ENCODE peak calls at places on chromosomes 16 and 17, in ten cellular contexts. N is fibroblast of mammary gland; E is tibial artery; K is neural progenitor cell; T is CD8-positive, alpha-beta T cell; C is tibial nerve; B is AG04449; V is thoracic aorta; W is fibroblast of lung; Y is lower leg skin. O is an unnamed sample.

GRCh38 chr17:29158096-29158495 is 22.1 kb downstream of the MYO18A start:
- DNase-seq in C (no peak), T (no peak), W (no peak), N (no peak), Y (no peak), B (no peak), E (no peak), V (no peak), K (no peak), O (no peak)

GRCh38 chr17:45225964-45226530 is 4.4 kb downstream of the FMNL1 start:
- DNase-seq in V (peak; percentile 20), K (no peak), W (peak; percentile 13), E (peak; percentile 85), Y (peak; percentile 95), C (peak; percentile 65), N (no peak), T (peak; percentile 95), B (no peak), O (no peak)

GRCh38 chr17:65742433-65743312 is 181.2 kb upstream of the AXIN2 start:
- DNase-seq in K (peak; percentile 54), B (peak; percentile 57), W (peak; percentile 94), N (peak; percentile 88), Y (no peak), E (no peak), V (no peak), T (no peak), C (no peak), O (peak; percentile 76)

GRCh38 chr17:12180644-12181261 is 160.1 kb downstream of the MAP2K4 start:
- DNase-seq in K (peak; percentile 63), N (peak; percentile 66), T (no peak), W (peak; percentile 37), V (no peak), B (peak; percentile 24), E (no peak), C (peak; percentile 40), Y (no peak), O (peak; percentile 74)

GRCh38 chr16:50448522-50448921 is 79.7 kb upstream of the BRD7 start:
- DNase-seq in V (no peak), C (no peak), T (no peak), K (peak; percentile 81), N (no peak), Y (no peak), E (peak; percentile 50), B (no peak), W (no peak), O (no peak)

GRCh38 chr16:57601801-57602478 is 26.5 kb upstream of the ADGRG1 start:
- DNase-seq in N (no peak), B (no peak), K (no peak), V (no peak), C (no peak), W (peak; percentile 32), E (peak; percentile 25), T (no peak), Y (peak; percentile 68), O (no peak)

GRCh38 chr16:86251682-86252081 is 258.6 kb upstream of the FOXF1 start:
- DNase-seq in E (no peak), K (no peak), V (no peak), W (no peak), C (no peak), T (no peak), B (no peak), N (no peak), Y (no peak), O (no peak)

GRCh38 chr16:57828272-57829161 is 26.2 kb upstream of the KIFC3 start:
- DNase-seq in W (no peak), K (no peak), E (no peak), V (no peak), N (no peak), Y (no peak), B (no peak), T (no peak), C (no peak), O (no peak)

GRCh38 chr17:40065041-40065770 is 2.4 kb downstream of the THRA start:
- DNase-seq in W (peak; percentile 72), K (peak; percentile 68), E (no peak), Y (no peak), C (no peak), V (no peak), T (no peak), N (peak; percentile 51), B (no peak), O (peak; percentile 39)

GRCh38 chr17:79607941-79608728 is 2.7 kb downstream of the RBFOX3 start:
- DNase-seq in Y (no peak), V (no peak), E (no peak), C (no peak), K (peak; percentile 88), B (no peak), W (peak; percentile 29), T (no peak), N (peak; percentile 5), O (peak; percentile 25)

GRCh38 chr17:33686171-33686570 is 393.1 kb upstream of the ASIC2 start:
- DNase-seq in B (no peak), K (no peak), C (no peak), T (no peak), Y (peak; percentile 67), E (no peak), N (peak; percentile 3), W (no peak), V (no peak), O (no peak)
- TF ChIP-seq CTCF in B (peak; percentile 18), K (peak; percentile 52), C (no peak), T (no peak), Y (no peak), E (no peak), N (peak; percentile 36), W (peak; percentile 9), V (no peak), O (peak; percentile 14)

DNA sequence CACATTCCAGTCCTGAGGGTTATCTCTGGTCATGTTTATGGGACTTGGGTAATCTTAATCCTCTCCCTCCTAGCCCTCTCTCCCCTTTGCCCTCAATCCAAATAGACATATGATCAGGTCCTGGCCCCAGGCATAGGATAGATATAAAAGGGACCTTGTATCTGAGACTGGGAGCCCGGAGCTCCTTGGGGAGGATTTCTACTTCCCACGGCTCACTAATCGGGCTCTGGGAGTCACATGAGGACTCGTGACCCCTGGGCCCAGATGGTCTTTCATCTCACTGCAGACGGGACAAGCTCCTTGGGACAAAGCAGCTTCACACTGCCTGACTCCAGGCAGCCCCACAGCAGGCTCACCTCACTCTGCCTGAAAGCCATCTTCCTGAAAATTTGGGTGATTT is 57.8 kb upstream of the LYRM9 start:
- DNase-seq in E (no peak), B (no peak), W (no peak), T (no peak), Y (no peak), K (no peak), V (no peak), N (no peak), C (no peak), O (no peak)
- H3K4me3 ChIP-seq in E (no peak overlapping the region), B (no peak overlapping the region), W (no peak overlapping the region), T (no peak overlapping the region), Y (no peak overlapping the region), K (no peak overlapping the region), V (no peak overlapping the region), N (no peak overlapping the region), C (no peak overlapping the region), O (no peak overlapping the region)

DNA sequence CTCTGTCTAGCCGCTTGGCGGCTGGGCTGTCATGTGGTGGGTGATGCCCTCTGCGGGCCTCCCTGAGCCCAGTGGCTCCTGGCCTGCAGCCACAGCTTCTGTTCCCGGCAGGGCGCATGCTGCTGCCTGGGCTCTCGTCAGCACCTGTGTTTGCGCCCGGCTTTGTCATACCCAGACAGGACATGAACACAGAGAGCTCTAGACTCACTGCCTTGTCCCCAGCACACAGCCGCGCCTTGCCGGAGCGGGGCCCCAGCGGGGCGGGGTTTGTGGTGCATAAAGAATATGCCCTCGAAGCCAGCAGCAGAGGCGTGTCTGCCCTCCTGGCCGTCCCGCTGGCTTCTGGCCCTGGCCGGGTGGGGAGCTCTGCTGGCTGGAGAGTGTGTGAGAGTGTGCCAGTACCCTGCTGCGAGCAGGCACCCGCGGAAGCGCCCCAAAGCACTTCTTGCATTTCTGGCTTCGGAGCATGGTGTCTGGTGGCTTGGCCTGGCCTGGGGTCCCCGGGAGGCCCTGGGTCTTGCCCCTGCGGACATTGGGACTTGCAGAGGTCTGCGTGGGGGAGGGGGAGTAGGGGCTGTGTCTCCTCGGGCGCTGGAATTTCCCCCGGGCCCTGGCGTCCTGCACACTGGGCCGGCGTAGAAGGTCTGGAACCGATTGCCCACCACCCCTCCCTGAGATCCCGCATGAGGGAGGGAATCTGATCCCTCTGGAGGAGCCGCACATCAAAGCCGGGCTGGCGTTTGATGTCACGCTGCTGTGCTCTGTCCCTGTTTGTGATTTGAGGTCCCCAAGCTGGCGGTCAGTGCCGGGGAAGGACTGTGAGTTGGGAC is 14.5 kb downstream of the ASPSCR1 start:
- DNase-seq in K (peak; percentile 66), N (peak; percentile 22), V (peak; percentile 29), T (no peak), Y (peak; percentile 92), W (peak; percentile 56), C (no peak), E (peak; percentile 85), B (no peak), O (peak; percentile 47)
- TF ChIP-seq CTCF in K (no peak), N (no peak), V (no peak), T (no peak), Y (no peak), W (no peak), C (no peak), E (no peak), B (no peak), O (no peak)

GRCh38 chr17:7382901-7383300 is 2.0 kb downstream of the TNK1 start:
- DNase-seq in W (no peak), K (no peak), Y (no peak), C (no peak), E (no peak), T (no peak), B (no peak), V (no peak), N (no peak), O (no peak)

GRCh38 chr17:7383742-7384488 is 3.0 kb downstream of the TNK1 start:
- DNase-seq in E (no peak), Y (no peak), B (no peak), V (no peak), C (no peak), W (peak; percentile 46), N (no peak), T (peak; percentile 66), K (peak; percentile 91), O (peak; percentile 23)

GRCh38 chr17:7383371-7383741 is 2.5 kb downstream of the TNK1 start:
- DNase-seq in T (no peak), K (no peak), V (no peak), C (no peak), Y (no peak), N (no peak), W (no peak), B (no peak), E (no peak), O (no peak)

GRCh38 chr17:7380855-7381683 is at the start of gene TNK1:
- DNase-seq in T (no peak), E (no peak), B (no peak), C (no peak), Y (peak; percentile 95), W (no peak), N (no peak), V (no peak), K (peak; percentile 72), O (no peak)

DNA sequence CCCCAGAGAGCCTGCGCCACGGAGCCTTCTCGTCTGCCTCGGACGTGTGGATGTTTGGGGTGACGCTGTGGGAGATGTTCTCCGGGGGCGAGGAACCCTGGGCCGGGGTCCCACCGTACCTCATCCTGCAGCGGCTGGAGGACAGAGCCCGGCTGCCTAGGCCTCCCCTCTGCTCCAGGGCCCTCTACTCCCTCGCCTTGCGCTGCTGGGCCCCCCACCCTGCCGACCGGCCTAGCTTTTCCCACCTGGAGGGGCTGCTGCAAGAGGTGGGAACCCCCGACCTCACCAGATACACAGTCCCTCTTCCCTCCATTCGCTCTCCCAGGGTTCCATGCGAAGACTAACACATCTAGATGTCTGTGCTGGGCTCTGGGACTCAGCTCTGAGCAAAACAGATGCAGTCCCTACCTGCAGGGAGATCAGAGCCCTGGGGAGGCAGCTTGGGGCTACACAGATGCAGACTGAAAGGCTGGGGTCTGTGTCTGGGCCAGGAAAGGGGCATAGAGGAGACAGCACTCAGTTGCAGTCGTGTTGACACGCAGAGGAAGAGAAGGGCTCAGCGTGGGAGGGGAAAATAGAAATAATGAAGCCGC is 3.7 kb downstream of the TNK1 start:
- DNase-seq in N (no peak), B (no peak), T (no peak), Y (no peak), E (no peak), V (no peak), C (no peak), K (no peak), W (no peak), O (no peak)
- H3K4me3 ChIP-seq in N (peak overlapping the region; percentile 22), B (peak overlapping the region; percentile 52), T (peak overlapping the region; percentile 75), Y (no peak overlapping the region), E (peak overlapping the region; percentile 42), V (peak overlapping the region; percentile 73), C (peak overlapping the region; percentile 60), K (peak overlapping the region; percentile 45), W (no peak overlapping the region), O (peak overlapping the region; percentile 40)

O was measured in fibroblast of pulmonary artery.